ENCODE peak calls at places on chromosomes 12 and 14, in five cellular contexts. W, B, H, Q and U are unnamed samples.

GRCh38 chr14:54603362-54603761 is 36.4 kb downstream of the SAMD4A start:
- DNase-seq in W (peak), B (peak), H (no peak), Q (no peak), U (peak)

GRCh38 chr12:47277972-47278448 is 198.3 kb upstream of the AMIGO2 start:
- DNase-seq in W (peak), B (peak), H (no peak), Q (peak), U (peak)

GRCh38 chr14:61565836-61566536 is 129.3 kb upstream of the HIF1A start:
- DNase-seq in W (peak), B (peak), H (no peak), Q (no peak), U (peak)

GRCh38 chr12:88946377-88946997 is 366.2 kb upstream of the KITLG start:
- DNase-seq in W (peak), B (peak), H (no peak), Q (no peak), U (peak)

GRCh38 chr12:21881950-21882349 is 59.3 kb downstream of the ABCC9 start:
- DNase-seq in W (no peak), B (no peak), H (no peak), Q (no peak), U (no peak)

GRCh38 chr12:119676022-119676421 is 8.1 kb downstream of the PRKAB1 start:
- DNase-seq in W (no peak), B (no peak), H (no peak), Q (no peak), U (no peak)

GRCh38 chr14:69796797-69797500 is at the start of gene SLC10A1:
- DNase-seq in W (no peak), B (no peak), H (peak), Q (no peak), U (no peak)

GRCh38 chr12:89157413-89157812 is 194.9 kb downstream of the DUSP6 start:
- DNase-seq in W (no peak), B (no peak), H (no peak), Q (no peak), U (no peak)

GRCh38 chr12:43805149-43805856 is 814 bp downstream of the TWF1 start:
- DNase-seq in W (peak), B (peak), H (no peak), Q (peak), U (no peak)

GRCh38 chr14:77681196-77682157 is 26.3 kb downstream of the ALKBH1 start:
- DNase-seq in W (peak), B (peak), H (no peak), Q (no peak), U (no peak)

GRCh38 chr12:49389092-49389703 is 21.9 kb downstream of the SPATS2 start:
- DNase-seq in W (no peak), B (no peak), H (no peak), Q (no peak), U (no peak)

GRCh38 chr14:92890830-92891598 is 31.9 kb upstream of the CHGA start:
- DNase-seq in W (no peak), B (no peak), H (no peak), Q (no peak), U (no peak)

GRCh38 chr14:89540830-89541470 is 123.9 kb upstream of the FOXN3 start:
- DNase-seq in W (peak), B (peak), H (peak), Q (no peak), U (peak)

GRCh38 chr12:123723011-123723410 is 10.9 kb downstream of the ATP6V0A2 start:
- DNase-seq in W (peak), B (no peak), H (no peak), Q (no peak), U (peak)

GRCh38 chr12:4518106-4518728 is 20.5 kb upstream of the RAD51AP1 start:
- DNase-seq in W (peak), B (peak), H (no peak), Q (peak), U (peak)

GRCh38 chr12:76260390-76260748 is 87.8 kb downstream of the BBS10 start:
- DNase-seq in W (peak), B (peak), H (no peak), Q (no peak), U (peak)

GRCh38 chr14:72024043-72024407 is 91.8 kb downstream of the RGS6 start:
- DNase-seq in W (no peak), B (peak), H (no peak), Q (peak), U (no peak)

GRCh38 chr14:33375781-33376180 is 437.1 kb downstream of the NPAS3 start:
- DNase-seq in W (no peak), B (peak), H (no peak), Q (no peak), U (no peak)